ENCODE peak calls at places on chromosomes 4 and X, in four cellular contexts. T is aorta; N is activated gamma-delta T cell treated with anti-CD3 and anti-CD28 coated beads, Interleukin-2, amount 50 U/mL, for 16 hours; B is GM04503. L is an unnamed sample.

GRCh38 chr4:177638871-177639270 is 196.6 kb upstream of the AGA start:
- DNase-seq in N (no peak), B (no peak), T (no peak), L (no peak)

GRCh38 chrX:95539041-95539440 is 1145.6 kb upstream of the DIAPH2 start:
- DNase-seq in T (no peak), N (no peak), B (no peak), L (no peak)

GRCh38 chr4:106529348-106530033 is 160.9 kb upstream of the GIMD1 start:
- DNase-seq in B (peak; percentile 24), T (no peak), N (no peak), L (no peak)

GRCh38 chrX:47514553-47515235 is 31.7 kb upstream of the ZNF41 start:
- DNase-seq in T (no peak), N (no peak), B (no peak), L (no peak)

GRCh38 chr4:173057906-173058305 is 110.7 kb upstream of the GALNT7 start:
- DNase-seq in T (no peak), B (no peak), N (no peak), L (no peak)

GRCh38 chr4:110678517-110678916 is 55.6 kb upstream of the PITX2 start:
- DNase-seq in N (no peak), B (no peak), T (no peak), L (no peak)

GRCh38 chrX:130654409-130654970 is 248.5 kb downstream of the ENOX2 start:
- DNase-seq in T (no peak), N (no peak), B (peak; percentile 5), L (no peak)

GRCh38 chrX:413322-414201 is 26.9 kb upstream of the PPP2R3B start:
- DNase-seq in N (no peak), T (peak; percentile 83), B (no peak), L (no peak)

GRCh38 chr4:167020410-167020809 is 213.9 kb downstream of the SPOCK3 start:
- DNase-seq in B (no peak), T (no peak), N (no peak), L (no peak)

GRCh38 chr4:144902614-144903013 is 195.4 kb downstream of the ANAPC10 start:
- DNase-seq in B (no peak), N (no peak), T (no peak), L (no peak)

GRCh38 chrX:22159071-22159470 is 113.6 kb upstream of the CBLL2 start:
- DNase-seq in B (no peak), T (no peak), N (no peak), L (no peak)

GRCh38 chrX:95218964-95219363 is 1465.7 kb upstream of the DIAPH2 start:
- DNase-seq in T (no peak), B (no peak), N (no peak), L (no peak)

GRCh38 chrX:47166126-47166525 is 21.1 kb downstream of the RBM10 start:
- DNase-seq in T (no peak), N (no peak), B (no peak), L (no peak)

GRCh38 chr4:25030283-25031076 is at the start of gene LGI2:
- DNase-seq in B (no peak), N (no peak), T (peak; percentile 89), L (no peak)

GRCh38 chr4:156328882-156329281 is 375.2 kb upstream of the CTSO start:
- DNase-seq in T (no peak), N (no peak), B (no peak), L (no peak)

GRCh38 chrX:81259008-81259713 is 57.3 kb downstream of the SH3BGRL start:
- DNase-seq in T (no peak), N (no peak), B (no peak), L (no peak)

GRCh38 chr4:35925806-35926205 is 318.5 kb downstream of the ARAP2 start:
- DNase-seq in T (no peak), B (no peak), N (no peak), L (no peak)

GRCh38 chr4:159227984-159228383 is 125.1 kb downstream of the RAPGEF2 start:
- DNase-seq in N (no peak), B (no peak), T (peak; percentile 89), L (no peak)

GRCh38 chrX:31588355-31588754 is 516.5 kb upstream of the FTHL17 start:
- DNase-seq in N (no peak), B (no peak), T (no peak), L (no peak)

GRCh38 chr4:77615153-77615552 is 9.5 kb downstream of the CXCL13 start:
- DNase-seq in B (no peak), T (no peak), N (no peak), L (no peak)

GRCh38 chr4:82247171-82247570 is 126.6 kb downstream of the HNRNPD start:
- DNase-seq in T (no peak), B (no peak), N (no peak), L (no peak)

GRCh38 chr4:26141101-26141830 is 179.5 kb upstream of the RBPJ start:
- DNase-seq in T (no peak), N (no peak), B (no peak), L (no peak)

GRCh38 chrX:103488332-103488731 is 31.0 kb downstream of the RAB40A start:
- DNase-seq in B (no peak), T (no peak), N (no peak), L (no peak)

GRCh38 chr4:32135642-32136041 is 1415.5 kb downstream of the PCDH7 start:
- DNase-seq in N (no peak), B (no peak), T (no peak), L (no peak)

GRCh38 chrX:102976793-102977495 is 39.9 kb downstream of the RAB40AL start:
- DNase-seq in N (no peak), B (peak; percentile 56), T (no peak), L (no peak)

GRCh38 chr4:175346381-175346780 is 428.2 kb downstream of the ADAM29 start:
- DNase-seq in T (no peak), N (no peak), B (no peak), L (no peak)

GRCh38 chr4:1684756-1685603 is 867 bp upstream of the FAM53A start:
- DNase-seq in T (no peak), N (no peak), B (no peak), L (no peak)

GRCh38 chrX:143994206-143994605 is 110.3 kb downstream of the UBE2NL start:
- DNase-seq in N (no peak), B (no peak), T (no peak), L (no peak)

GRCh38 chr4:139900964-139901376 is 235.4 kb downstream of the MGST2 start:
- DNase-seq in N (no peak), T (no peak), B (no peak), L (no peak)

GRCh38 chrX:133294126-133294525 is 76.0 kb upstream of the TFDP3 start:
- DNase-seq in B (no peak), T (no peak), N (no peak), L (no peak)

GRCh38 chr4:113973349-113973748 is 6.1 kb downstream of the ARSJ start:
- DNase-seq in T (no peak), N (no peak), B (no peak), L (no peak)

GRCh38 chr4:188573104-188573503 is 433.9 kb downstream of the TRIML1 start:
- DNase-seq in B (no peak), N (no peak), T (no peak), L (no peak)

GRCh38 chrX:13128104-13128503 is 83.7 kb upstream of the FAM9C start:
- DNase-seq in B (no peak), T (no peak), N (no peak), L (no peak)

GRCh38 chr4:16026155-16026761 is 57.6 kb downstream of the PROM1 start:
- DNase-seq in N (no peak), T (no peak), B (no peak), L (no peak)

GRCh38 chr4:85084371-85085170 is 118.1 kb upstream of the WDFY3 start:
- DNase-seq in T (no peak), N (no peak), B (peak; percentile 5), L (no peak)

GRCh38 chrX:110026099-110026844 is 23.4 kb downstream of the TMEM164 start:
- DNase-seq in N (no peak), T (no peak), B (no peak), L (no peak)

GRCh38 chr4:135775909-135776308 is 1574.3 kb upstream of the PABPC4L start:
- DNase-seq in B (no peak), N (no peak), T (no peak), L (no peak)

GRCh38 chrX:152861116-152861515 is 30.3 kb downstream of the NSDHL start:
- DNase-seq in N (no peak), T (no peak), B (no peak), L (no peak)

GRCh38 chr4:176638992-176639391 is 153.7 kb downstream of the VEGFC start:
- DNase-seq in B (no peak), T (no peak), N (no peak), L (no peak)